ENCODE peak calls at places on chromosome 3, in seven cellular contexts. One of them, this sample, is unnamed.

GRCh38 chr3:157136647-157137387 is 23.1 kb downstream of the CCNL1 start:
- DNase-seq in kidney tubule cell: peak; percentile 88
- DNase-seq in stimulated activated CD8-positive, alpha-beta memory T cell treated with anti-CD3 and anti-CD28 coated beads, Interleukin-4, amount 100 ng/mL, for 1 hour: no peak
- DNase-seq in ELF-1: no peak
- DNase-seq in HFFc6: no peak
- DNase-seq in kidney glomerular epithelial cell: no peak
- DNase-seq in mesenchymal stem cell: peak; percentile 83
- DNase-seq in this sample: no peak

GRCh38 chr3:50254577-50255250 is 14.2 kb upstream of the SEMA3B start:
- DNase-seq in mesenchymal stem cell: no peak
- DNase-seq in HFFc6: no peak
- DNase-seq in ELF-1: no peak
- DNase-seq in kidney glomerular epithelial cell: no peak
- DNase-seq in kidney tubule cell: no peak
- DNase-seq in stimulated activated CD8-positive, alpha-beta memory T cell treated with anti-CD3 and anti-CD28 coated beads, Interleukin-4, amount 100 ng/mL, for 1 hour: no peak
- DNase-seq in this sample: no peak

GRCh38 chr3:73787620-73788019 is 162.9 kb upstream of the PDZRN3 start:
- DNase-seq in HFFc6: peak; percentile 16
- DNase-seq in kidney glomerular epithelial cell: peak; percentile 78
- DNase-seq in kidney tubule cell: peak; percentile 75
- DNase-seq in stimulated activated CD8-positive, alpha-beta memory T cell treated with anti-CD3 and anti-CD28 coated beads, Interleukin-4, amount 100 ng/mL, for 1 hour: no peak
- DNase-seq in ELF-1: no peak
- DNase-seq in mesenchymal stem cell: no peak
- DNase-seq in this sample: no peak

GRCh38 chr3:143951351-143951971 is 20.2 kb upstream of the DIPK2A start:
- DNase-seq in kidney tubule cell: peak; percentile 43
- DNase-seq in mesenchymal stem cell: peak; percentile 62
- DNase-seq in ELF-1: no peak
- DNase-seq in stimulated activated CD8-positive, alpha-beta memory T cell treated with anti-CD3 and anti-CD28 coated beads, Interleukin-4, amount 100 ng/mL, for 1 hour: no peak
- DNase-seq in HFFc6: peak; percentile 11
- DNase-seq in kidney glomerular epithelial cell: peak; percentile 8
- DNase-seq in this sample: no peak

GRCh38 chr3:58398669-58399333 is 34.8 kb downstream of the PDHB start:
- DNase-seq in stimulated activated CD8-positive, alpha-beta memory T cell treated with anti-CD3 and anti-CD28 coated beads, Interleukin-4, amount 100 ng/mL, for 1 hour: no peak
- DNase-seq in ELF-1: no peak
- DNase-seq in mesenchymal stem cell: no peak
- DNase-seq in HFFc6: no peak
- DNase-seq in kidney glomerular epithelial cell: no peak
- DNase-seq in kidney tubule cell: no peak
- DNase-seq in this sample: no peak

GRCh38 chr3:72738752-72739520 is 109.3 kb downstream of the SHQ1 start:
- DNase-seq in kidney tubule cell: peak; percentile 48
- DNase-seq in mesenchymal stem cell: no peak
- DNase-seq in kidney glomerular epithelial cell: no peak
- DNase-seq in ELF-1: peak; percentile 66
- DNase-seq in stimulated activated CD8-positive, alpha-beta memory T cell treated with anti-CD3 and anti-CD28 coated beads, Interleukin-4, amount 100 ng/mL, for 1 hour: peak; percentile 20
- DNase-seq in HFFc6: no peak
- DNase-seq in this sample: peak; percentile 38

GRCh38 chr3:123687286-123687685 is 102.4 kb upstream of the HACD2 start:
- DNase-seq in kidney tubule cell: peak; percentile 56
- DNase-seq in HFFc6: peak; percentile 34
- DNase-seq in kidney glomerular epithelial cell: no peak
- DNase-seq in ELF-1: no peak
- DNase-seq in stimulated activated CD8-positive, alpha-beta memory T cell treated with anti-CD3 and anti-CD28 coated beads, Interleukin-4, amount 100 ng/mL, for 1 hour: no peak
- DNase-seq in mesenchymal stem cell: peak; percentile 37
- DNase-seq in this sample: no peak

GRCh38 chr3:190697901-190698300 is 164.6 kb downstream of the GMNC start:
- DNase-seq in kidney glomerular epithelial cell: peak; percentile 61
- DNase-seq in HFFc6: peak; percentile 31
- DNase-seq in kidney tubule cell: peak; percentile 51
- DNase-seq in ELF-1: no peak
- DNase-seq in stimulated activated CD8-positive, alpha-beta memory T cell treated with anti-CD3 and anti-CD28 coated beads, Interleukin-4, amount 100 ng/mL, for 1 hour: no peak
- DNase-seq in mesenchymal stem cell: peak; percentile 33
- DNase-seq in this sample: no peak

GRCh38 chr3:156674911-156675743 is 737 bp downstream of the TIPARP start:
- DNase-seq in kidney glomerular epithelial cell: peak; percentile 45
- DNase-seq in kidney tubule cell: peak; percentile 58
- DNase-seq in ELF-1: peak; percentile 64
- DNase-seq in mesenchymal stem cell: peak; percentile 60
- DNase-seq in HFFc6: peak; percentile 15
- DNase-seq in stimulated activated CD8-positive, alpha-beta memory T cell treated with anti-CD3 and anti-CD28 coated beads, Interleukin-4, amount 100 ng/mL, for 1 hour: no peak
- DNase-seq in this sample: peak; percentile 34

GRCh38 chr3:191372122-191372521 is 41.8 kb upstream of the UTS2B start:
- DNase-seq in stimulated activated CD8-positive, alpha-beta memory T cell treated with anti-CD3 and anti-CD28 coated beads, Interleukin-4, amount 100 ng/mL, for 1 hour: no peak
- DNase-seq in kidney tubule cell: no peak
- DNase-seq in ELF-1: no peak
- DNase-seq in HFFc6: no peak
- DNase-seq in kidney glomerular epithelial cell: no peak
- DNase-seq in mesenchymal stem cell: no peak
- DNase-seq in this sample: no peak

GRCh38 chr3:137709011-137709601 is 55.0 kb upstream of the SOX14 start:
- DNase-seq in HFFc6: no peak
- DNase-seq in ELF-1: peak; percentile 7
- DNase-seq in mesenchymal stem cell: no peak
- DNase-seq in kidney tubule cell: peak; percentile 17
- DNase-seq in kidney glomerular epithelial cell: no peak
- DNase-seq in stimulated activated CD8-positive, alpha-beta memory T cell treated with anti-CD3 and anti-CD28 coated beads, Interleukin-4, amount 100 ng/mL, for 1 hour: no peak
- DNase-seq in this sample: no peak

GRCh38 chr3:158532099-158532734 is 38.8 kb upstream of the MLF1 start:
- DNase-seq in stimulated activated CD8-positive, alpha-beta memory T cell treated with anti-CD3 and anti-CD28 coated beads, Interleukin-4, amount 100 ng/mL, for 1 hour: no peak
- DNase-seq in HFFc6: peak; percentile 50
- DNase-seq in mesenchymal stem cell: peak; percentile 69
- DNase-seq in ELF-1: no peak
- DNase-seq in kidney tubule cell: peak; percentile 53
- DNase-seq in kidney glomerular epithelial cell: peak; percentile 20
- DNase-seq in this sample: no peak

GRCh38 chr3:124766113-124767095 is 36.2 kb downstream of the UMPS start:
- DNase-seq in kidney tubule cell: no peak
- DNase-seq in stimulated activated CD8-positive, alpha-beta memory T cell treated with anti-CD3 and anti-CD28 coated beads, Interleukin-4, amount 100 ng/mL, for 1 hour: no peak
- DNase-seq in kidney glomerular epithelial cell: no peak
- DNase-seq in HFFc6: no peak
- DNase-seq in ELF-1: no peak
- DNase-seq in mesenchymal stem cell: no peak
- DNase-seq in this sample: no peak

GRCh38 chr3:177337548-177338331 is 140.5 kb upstream of the TBL1XR1 start:
- DNase-seq in ELF-1: no peak
- DNase-seq in kidney tubule cell: peak; percentile 79
- DNase-seq in kidney glomerular epithelial cell: peak; percentile 85
- DNase-seq in mesenchymal stem cell: peak; percentile 42
- DNase-seq in HFFc6: peak; percentile 55
- DNase-seq in stimulated activated CD8-positive, alpha-beta memory T cell treated with anti-CD3 and anti-CD28 coated beads, Interleukin-4, amount 100 ng/mL, for 1 hour: peak; percentile 18
- DNase-seq in this sample: no peak

GRCh38 chr3:197406266-197406665 is 107.9 kb upstream of the DLG1 start:
- DNase-seq in kidney glomerular epithelial cell: no peak
- DNase-seq in stimulated activated CD8-positive, alpha-beta memory T cell treated with anti-CD3 and anti-CD28 coated beads, Interleukin-4, amount 100 ng/mL, for 1 hour: no peak
- DNase-seq in mesenchymal stem cell: no peak
- DNase-seq in ELF-1: no peak
- DNase-seq in kidney tubule cell: peak; percentile 64
- DNase-seq in HFFc6: no peak
- DNase-seq in this sample: no peak

GRCh38 chr3:163773136-163773535 is 1305.2 kb downstream of the SI start:
- DNase-seq in kidney glomerular epithelial cell: no peak
- DNase-seq in mesenchymal stem cell: no peak
- DNase-seq in stimulated activated CD8-positive, alpha-beta memory T cell treated with anti-CD3 and anti-CD28 coated beads, Interleukin-4, amount 100 ng/mL, for 1 hour: no peak
- DNase-seq in ELF-1: no peak
- DNase-seq in kidney tubule cell: no peak
- DNase-seq in HFFc6: no peak
- DNase-seq in this sample: no peak

GRCh38 chr3:185688808-185689207 is 102.7 kb downstream of the SENP2 start:
- DNase-seq in kidney glomerular epithelial cell: peak; percentile 94
- DNase-seq in kidney tubule cell: peak; percentile 94
- DNase-seq in stimulated activated CD8-positive, alpha-beta memory T cell treated with anti-CD3 and anti-CD28 coated beads, Interleukin-4, amount 100 ng/mL, for 1 hour: no peak
- DNase-seq in ELF-1: peak; percentile 59
- DNase-seq in HFFc6: peak; percentile 97
- DNase-seq in mesenchymal stem cell: peak; percentile 99
- DNase-seq in this sample: no peak

GRCh38 chr3:132135628-132136333 is 101.0 kb upstream of the CPNE4 start:
- DNase-seq in ELF-1: peak; percentile 74
- DNase-seq in stimulated activated CD8-positive, alpha-beta memory T cell treated with anti-CD3 and anti-CD28 coated beads, Interleukin-4, amount 100 ng/mL, for 1 hour: no peak
- DNase-seq in HFFc6: peak; percentile 98
- DNase-seq in kidney tubule cell: peak; percentile 99
- DNase-seq in mesenchymal stem cell: peak; percentile 84
- DNase-seq in kidney glomerular epithelial cell: peak; percentile 96
- DNase-seq in this sample: no peak

GRCh38 chr3:14440531-14441239 is 38.3 kb downstream of the SLC6A6 start:
- DNase-seq in HFFc6: peak; percentile 39
- DNase-seq in stimulated activated CD8-positive, alpha-beta memory T cell treated with anti-CD3 and anti-CD28 coated beads, Interleukin-4, amount 100 ng/mL, for 1 hour: no peak
- DNase-seq in mesenchymal stem cell: no peak
- DNase-seq in kidney glomerular epithelial cell: peak; percentile 32
- DNase-seq in ELF-1: peak; percentile 55
- DNase-seq in kidney tubule cell: peak; percentile 48
- DNase-seq in this sample: no peak

GRCh38 chr3:44825264-44825925 is 36.3 kb upstream of the TMEM42 start:
- DNase-seq in kidney glomerular epithelial cell: peak; percentile 92
- DNase-seq in mesenchymal stem cell: peak; percentile 69
- DNase-seq in HFFc6: peak; percentile 76
- DNase-seq in ELF-1: no peak
- DNase-seq in stimulated activated CD8-positive, alpha-beta memory T cell treated with anti-CD3 and anti-CD28 coated beads, Interleukin-4, amount 100 ng/mL, for 1 hour: no peak
- DNase-seq in kidney tubule cell: peak; percentile 94
- DNase-seq in this sample: no peak

GRCh38 chr3:170585937-170586310 is at the start of gene SLC7A14:
- DNase-seq in mesenchymal stem cell: peak; percentile 33
- DNase-seq in kidney glomerular epithelial cell: no peak
- DNase-seq in stimulated activated CD8-positive, alpha-beta memory T cell treated with anti-CD3 and anti-CD28 coated beads, Interleukin-4, amount 100 ng/mL, for 1 hour: no peak
- DNase-seq in HFFc6: no peak
- DNase-seq in kidney tubule cell: no peak
- DNase-seq in ELF-1: peak; percentile 56
- DNase-seq in this sample: no peak

GRCh38 chr3:53194218-53195065 is 33.4 kb downstream of the PRKCD start:
- DNase-seq in stimulated activated CD8-positive, alpha-beta memory T cell treated with anti-CD3 and anti-CD28 coated beads, Interleukin-4, amount 100 ng/mL, for 1 hour: no peak
- DNase-seq in kidney tubule cell: peak; percentile 53
- DNase-seq in mesenchymal stem cell: peak; percentile 23
- DNase-seq in kidney glomerular epithelial cell: peak; percentile 64
- DNase-seq in HFFc6: no peak
- DNase-seq in ELF-1: peak; percentile 69
- DNase-seq in this sample: no peak

GRCh38 chr3:6578526-6578925 is 282.4 kb upstream of the GRM7 start:
- DNase-seq in ELF-1: no peak
- DNase-seq in kidney glomerular epithelial cell: no peak
- DNase-seq in HFFc6: no peak
- DNase-seq in mesenchymal stem cell: no peak
- DNase-seq in stimulated activated CD8-positive, alpha-beta memory T cell treated with anti-CD3 and anti-CD28 coated beads, Interleukin-4, amount 100 ng/mL, for 1 hour: no peak
- DNase-seq in kidney tubule cell: no peak
- DNase-seq in this sample: no peak

GRCh38 chr3:114550155-114550554 is 256.3 kb downstream of the TIGIT start:
- DNase-seq in kidney tubule cell: no peak
- DNase-seq in stimulated activated CD8-positive, alpha-beta memory T cell treated with anti-CD3 and anti-CD28 coated beads, Interleukin-4, amount 100 ng/mL, for 1 hour: no peak
- DNase-seq in HFFc6: no peak
- DNase-seq in mesenchymal stem cell: no peak
- DNase-seq in kidney glomerular epithelial cell: no peak
- DNase-seq in ELF-1: no peak
- DNase-seq in this sample: no peak

GRCh38 chr3:37969601-37970100 is 20.9 kb upstream of the VILL start:
- DNase-seq in ELF-1: no peak
- DNase-seq in kidney tubule cell: no peak
- DNase-seq in kidney glomerular epithelial cell: no peak
- DNase-seq in HFFc6: no peak
- DNase-seq in stimulated activated CD8-positive, alpha-beta memory T cell treated with anti-CD3 and anti-CD28 coated beads, Interleukin-4, amount 100 ng/mL, for 1 hour: no peak
- DNase-seq in mesenchymal stem cell: no peak
- DNase-seq in this sample: no peak

GRCh38 chr3:177041021-177041729 is 156.1 kb downstream of the TBL1XR1 start:
- DNase-seq in HFFc6: no peak
- DNase-seq in stimulated activated CD8-positive, alpha-beta memory T cell treated with anti-CD3 and anti-CD28 coated beads, Interleukin-4, amount 100 ng/mL, for 1 hour: no peak
- DNase-seq in ELF-1: no peak
- DNase-seq in kidney tubule cell: peak; percentile 4
- DNase-seq in kidney glomerular epithelial cell: no peak
- DNase-seq in mesenchymal stem cell: peak; percentile 57
- DNase-seq in this sample: no peak

GRCh38 chr3:16090013-16090412 is 84.5 kb upstream of the GALNT15 start:
- DNase-seq in HFFc6: peak; percentile 97
- DNase-seq in ELF-1: no peak
- DNase-seq in mesenchymal stem cell: peak; percentile 85
- DNase-seq in kidney glomerular epithelial cell: peak; percentile 50
- DNase-seq in stimulated activated CD8-positive, alpha-beta memory T cell treated with anti-CD3 and anti-CD28 coated beads, Interleukin-4, amount 100 ng/mL, for 1 hour: no peak
- DNase-seq in kidney tubule cell: peak; percentile 63
- DNase-seq in this sample: no peak

GRCh38 chr3:13746385-13746784 is 133.5 kb downstream of the WNT7A start:
- DNase-seq in kidney glomerular epithelial cell: no peak
- DNase-seq in HFFc6: no peak
- DNase-seq in stimulated activated CD8-positive, alpha-beta memory T cell treated with anti-CD3 and anti-CD28 coated beads, Interleukin-4, amount 100 ng/mL, for 1 hour: no peak
- DNase-seq in kidney tubule cell: no peak
- DNase-seq in ELF-1: no peak
- DNase-seq in mesenchymal stem cell: no peak
- DNase-seq in this sample: no peak

GRCh38 chr3:141278196-141279073 is 46.8 kb downstream of the PXYLP1 start:
- DNase-seq in ELF-1: no peak
- DNase-seq in stimulated activated CD8-positive, alpha-beta memory T cell treated with anti-CD3 and anti-CD28 coated beads, Interleukin-4, amount 100 ng/mL, for 1 hour: no peak
- DNase-seq in HFFc6: no peak
- DNase-seq in mesenchymal stem cell: no peak
- DNase-seq in kidney glomerular epithelial cell: no peak
- DNase-seq in kidney tubule cell: no peak
- DNase-seq in this sample: no peak

GRCh38 chr3:46574263-46574662 is 8.2 kb upstream of the LRRC2 start:
- DNase-seq in kidney tubule cell: no peak
- DNase-seq in HFFc6: no peak
- DNase-seq in mesenchymal stem cell: no peak
- DNase-seq in ELF-1: peak; percentile 80
- DNase-seq in stimulated activated CD8-positive, alpha-beta memory T cell treated with anti-CD3 and anti-CD28 coated beads, Interleukin-4, amount 100 ng/mL, for 1 hour: no peak
- DNase-seq in kidney glomerular epithelial cell: no peak
- DNase-seq in this sample: no peak

GRCh38 chr3:48974076-48974864 is 15.8 kb upstream of the P4HTM start:
- DNase-seq in stimulated activated CD8-positive, alpha-beta memory T cell treated with anti-CD3 and anti-CD28 coated beads, Interleukin-4, amount 100 ng/mL, for 1 hour: no peak
- DNase-seq in HFFc6: no peak
- DNase-seq in kidney tubule cell: no peak
- DNase-seq in kidney glomerular epithelial cell: no peak
- DNase-seq in mesenchymal stem cell: no peak
- DNase-seq in ELF-1: no peak
- DNase-seq in this sample: no peak

GRCh38 chr3:60386311-60386710 is 864.9 kb downstream of the FHIT start:
- DNase-seq in stimulated activated CD8-positive, alpha-beta memory T cell treated with anti-CD3 and anti-CD28 coated beads, Interleukin-4, amount 100 ng/mL, for 1 hour: no peak
- DNase-seq in kidney tubule cell: no peak
- DNase-seq in mesenchymal stem cell: no peak
- DNase-seq in kidney glomerular epithelial cell: no peak
- DNase-seq in HFFc6: no peak
- DNase-seq in ELF-1: no peak
- DNase-seq in this sample: no peak